ENCODE peak calls at places on chromosome 19, in eight cellular contexts. W is stimulated activated CD4-positive, alpha-beta T cell treated with anti-CD3 and anti-CD28 coated beads, TNF-alpha, amount 100 ng/mL, for 48 hours; T is heart right ventricle; Z is HAP-1; H is HCT116; E is T-helper 2 cell treated with Interferon-gamma antibody and Interleukin-4, amounts not matched to agents 5 μg/mL and 100 μg/mL, for 36 hours; B is Calu3; R is AG09319. L is an unnamed sample.

GRCh38 chr19:19742773-19743172 is 9.9 kb upstream of the ZNF14 start:
- DNase-seq in W (no peak), T (no peak), Z (no peak), H (no peak), E (no peak), B (no peak), R (no peak), L (no peak)

GRCh38 chr19:54188224-54188871 is 1.0 kb downstream of the MBOAT7 start:
- DNase-seq in W (peak; percentile 52), T (no peak), Z (no peak), H (no peak), E (peak; percentile 80), B (peak; percentile 54), R (no peak), L (no peak)

GRCh38 chr19:9792191-9793050 is 23.9 kb upstream of the ZNF846 start:
- DNase-seq in W (peak; percentile 82), T (peak; percentile 91), Z (peak; percentile 97), H (no peak), E (peak; percentile 77), B (peak; percentile 61), R (peak; percentile 88), L (peak; percentile 54)

GRCh38 chr19:47446534-47447469 is 24.9 kb downstream of the SLC8A2 start:
- DNase-seq in W (peak; percentile 21), T (no peak), Z (peak; percentile 84), H (peak; percentile 81), E (peak; percentile 28), B (no peak), R (no peak), L (peak; percentile 84)

GRCh38 chr19:50718255-50719118 is 1.1 kb downstream of the SHANK1 start:
- DNase-seq in W (no peak), T (no peak), Z (peak; percentile 48), H (no peak), E (no peak), B (no peak), R (no peak), L (peak; percentile 35)

GRCh38 chr19:328025-328505 is 16.5 kb downstream of the MIER2 start:
- DNase-seq in W (no peak), T (no peak), Z (no peak), H (peak; percentile 6), E (no peak), B (no peak), R (no peak), L (no peak)

GRCh38 chr19:5627395-5627904 is 4.6 kb downstream of the SAFB start:
- DNase-seq in W (peak; percentile 46), T (peak; percentile 40), Z (peak; percentile 47), H (no peak), E (peak; percentile 27), B (no peak), R (no peak), L (no peak)

GRCh38 chr19:3039641-3040077 is 10.6 kb upstream of the TLE2 start:
- DNase-seq in W (no peak), T (no peak), Z (no peak), H (peak; percentile 59), E (no peak), B (no peak), R (no peak), L (no peak)

GRCh38 chr19:15252398-15253018 is 20.3 kb upstream of the EPHX3 start:
- DNase-seq in W (no peak), T (no peak), Z (peak; percentile 31), H (no peak), E (no peak), B (no peak), R (peak; percentile 22), L (no peak)

GRCh38 chr19:51598159-51598915 is 27.3 kb downstream of the ZNF175 start:
- DNase-seq in W (no peak), T (no peak), Z (no peak), H (no peak), E (no peak), B (no peak), R (no peak), L (no peak)

GRCh38 chr19:1860133-1860775 is 3.1 kb downstream of the KLF16 start:
- DNase-seq in W (no peak), T (no peak), Z (peak; percentile 91), H (no peak), E (no peak), B (peak; percentile 62), R (no peak), L (peak; percentile 65)

GRCh38 chr19:29259153-29259552 is 46.2 kb upstream of the UQCRFS1 start:
- DNase-seq in W (no peak), T (no peak), Z (no peak), H (no peak), E (no peak), B (no peak), R (no peak), L (no peak)

GRCh38 chr19:19541572-19541971 is 3.5 kb downstream of the CILP2 start:
- DNase-seq in W (no peak), T (no peak), Z (no peak), H (no peak), E (no peak), B (no peak), R (no peak), L (no peak)

GRCh38 chr19:45902651-45903625 is 525 bp upstream of the MYPOP start:
- DNase-seq in W (peak; percentile 98), T (peak; percentile 100), Z (peak; percentile 98), H (peak; percentile 92), E (peak; percentile 100), B (peak; percentile 99), R (peak; percentile 93), L (peak; percentile 99)

GRCh38 chr19:11485245-11485837 is 4.5 kb upstream of the ELAVL3 start:
- DNase-seq in W (no peak), T (no peak), Z (no peak), H (no peak), E (no peak), B (no peak), R (no peak), L (no peak)

GRCh38 chr19:20078696-20079095 is 896 bp downstream of the ZNF90 start:
- DNase-seq in W (peak; percentile 2), T (no peak), Z (no peak), H (no peak), E (no peak), B (peak; percentile 1), R (no peak), L (peak; percentile 11)

GRCh38 chr19:34215666-34216038 is 38.7 kb upstream of the GARRE1 start:
- DNase-seq in W (no peak), T (no peak), Z (no peak), H (no peak), E (no peak), B (no peak), R (no peak), L (no peak)

GRCh38 chr19:31109626-31110025 is 239.6 kb downstream of the TSHZ3 start:
- DNase-seq in W (no peak), T (no peak), Z (no peak), H (no peak), E (no peak), B (no peak), R (no peak), L (no peak)

GRCh38 chr19:51242881-51243280 is 8.0 kb upstream of the SIGLECL1 start:
- DNase-seq in W (no peak), T (no peak), Z (no peak), H (no peak), E (no peak), B (no peak), R (no peak), L (no peak)

GRCh38 chr19:45498411-45499195 is at the start of gene PPM1N:
- DNase-seq in W (peak; percentile 34), T (no peak), Z (no peak), H (no peak), E (peak; percentile 48), B (peak; percentile 27), R (no peak), L (peak; percentile 64)

GRCh38 chr19:46670874-46671273 is 9.9 kb upstream of the DACT3 start:
- DNase-seq in W (no peak), T (no peak), Z (no peak), H (no peak), E (no peak), B (no peak), R (no peak), L (no peak)

GRCh38 chr19:34172661-34173144 is 399 bp downstream of the LSM14A start:
- DNase-seq in W (no peak), T (no peak), Z (peak; percentile 26), H (no peak), E (no peak), B (peak; percentile 41), R (no peak), L (no peak)

GRCh38 chr19:10361569-10362011 is 18.8 kb downstream of the TYK2 start:
- DNase-seq in W (no peak), T (no peak), Z (no peak), H (no peak), E (no peak), B (no peak), R (no peak), L (no peak)

GRCh38 chr19:1251233-1251502 is 2.8 kb downstream of the MIDN start:
- DNase-seq in W (no peak), T (no peak), Z (peak; percentile 73), H (no peak), E (no peak), B (no peak), R (no peak), L (no peak)

GRCh38 chr19:55753401-55753800 is 5.5 kb upstream of the RFPL4A start:
- DNase-seq in W (no peak), T (no peak), Z (no peak), H (no peak), E (no peak), B (peak; percentile 9), R (no peak), L (no peak)

GRCh38 chr19:18697680-18698079 is 14.2 kb downstream of the CRTC1 start:
- DNase-seq in W (no peak), T (no peak), Z (no peak), H (no peak), E (no peak), B (peak; percentile 30), R (no peak), L (peak; percentile 30)

GRCh38 chr19:51531349-51532315 is at the start of gene SIGLEC6:
- DNase-seq in W (no peak), T (peak; percentile 34), Z (no peak), H (no peak), E (peak; percentile 45), B (no peak), R (no peak), L (no peak)

GRCh38 chr19:15944401-15944800 is 4.4 kb upstream of the OR10H4 start:
- DNase-seq in W (no peak), T (no peak), Z (no peak), H (no peak), E (no peak), B (no peak), R (no peak), L (no peak)